ENCODE peak calls at places on chromosome 19, in six cellular contexts. C is ovary; O is upper lobe of left lung; R is left cardiac atrium; B is upper lobe of right lung; D is stimulated activated CD4-positive, alpha-beta T cell treated with anti-CD3 and anti-CD28 coated beads, TNF-alpha, amount 100 ng/mL, for 4 hours. T is an unnamed sample.

GRCh38 chr19:13613447-13613846 is 107.2 kb upstream of the CACNA1A start:
- DNase-seq in C (no peak), O (no peak), R (no peak), B (no peak), D (no peak), T (no peak)

GRCh38 chr19:46674416-46675178 is 13.6 kb upstream of the DACT3 start:
- DNase-seq in C (no peak), O (no peak), R (no peak), B (no peak), D (no peak), T (no peak)

GRCh38 chr19:2315818-2316353 is 7.9 kb upstream of the LINGO3 start:
- DNase-seq in C (no peak), O (peak; percentile 82), R (peak; percentile 75), B (peak; percentile 86), D (no peak), T (no peak)

GRCh38 chr19:36026091-36026876 is 6.4 kb downstream of the CLIP3 start:
- DNase-seq in C (no peak), O (no peak), R (no peak), B (no peak), D (no peak), T (no peak)

GRCh38 chr19:38727868-38728660 is 16.2 kb downstream of the CAPN12 start:
- DNase-seq in C (peak; percentile 68), O (no peak), R (peak; percentile 61), B (no peak), D (no peak), T (no peak)

GRCh38 chr19:9872618-9873242 is 37.6 kb downstream of the PIN1 start:
- DNase-seq in C (no peak), O (no peak), R (no peak), B (no peak), D (no peak), T (no peak)

GRCh38 chr19:33464010-33464732 is 57.4 kb downstream of the PEPD start:
- DNase-seq in C (no peak), O (peak; percentile 8), R (no peak), B (peak; percentile 46), D (no peak), T (no peak)

GRCh38 chr19:17830567-17831418 is 9.5 kb upstream of the INSL3 start:
- DNase-seq in C (peak; percentile 97), O (peak; percentile 46), R (peak; percentile 84), B (peak; percentile 69), D (no peak), T (peak; percentile 48)

GRCh38 chr19:13902993-13903555 is 2.8 kb downstream of the BRME1 start:
- DNase-seq in C (no peak), O (no peak), R (no peak), B (no peak), D (no peak), T (no peak)

GRCh38 chr19:33814181-33815165 is 17.8 kb downstream of the KCTD15 start:
- DNase-seq in C (no peak), O (no peak), R (no peak), B (peak; percentile 29), D (no peak), T (no peak)

GRCh38 chr19:1206733-1207301 is 1.2 kb downstream of the STK11 start:
- DNase-seq in C (peak; percentile 56), O (no peak), R (peak; percentile 37), B (no peak), D (no peak), T (peak; percentile 33)

GRCh38 chr19:28213476-28214082 is 999.4 kb downstream of the UQCRFS1 start:
- DNase-seq in C (no peak), O (no peak), R (no peak), B (no peak), D (no peak), T (no peak)

GRCh38 chr19:47241919-47242644 is 11.1 kb upstream of the BBC3 start:
- DNase-seq in C (no peak), O (no peak), R (no peak), B (no peak), D (no peak), T (no peak)

GRCh38 chr19:38693380-38694223 is 46.2 kb downstream of the ACTN4 start:
- DNase-seq in C (no peak), O (peak; percentile 50), R (no peak), B (peak; percentile 60), D (no peak), T (no peak)

GRCh38 chr19:34041922-34042521 is 130.3 kb upstream of the LSM14A start:
- DNase-seq in C (peak; percentile 72), O (peak; percentile 77), R (peak; percentile 71), B (peak; percentile 89), D (peak; percentile 48), T (peak; percentile 75)

GRCh38 chr19:2449019-2449418 is 7.7 kb downstream of the LMNB2 start:
- DNase-seq in C (peak; percentile 12), O (no peak), R (no peak), B (no peak), D (no peak), T (no peak)

GRCh38 chr19:18488403-18488723 is 33.5 kb downstream of the ELL start:
- DNase-seq in C (no peak), O (no peak), R (no peak), B (no peak), D (no peak), T (no peak)

GRCh38 chr19:58002384-58003152 is at the start of gene ZNF606:
- DNase-seq in C (peak; percentile 88), O (peak; percentile 87), R (peak; percentile 92), B (peak; percentile 95), D (peak; percentile 77), T (peak; percentile 88)

GRCh38 chr19:34173145-34173956 is 1.0 kb downstream of the LSM14A start:
- DNase-seq in C (peak; percentile 55), O (peak; percentile 40), R (peak; percentile 49), B (no peak), D (no peak), T (no peak)